ENCODE peak calls at places on chromosomes 5 and 9, in five cellular contexts. One of them, this sample, is unnamed.

GRCh38 chr9:121353246-121353975 is 16.6 kb downstream of the STOM start:
- ATAC-seq in stimulated activated effector memory CD8-positive, alpha-beta T cell treated with anti-CD3 and anti-CD28 coated beads, Interleukin-12 subunit alpha, Interleukin-12 subunit beta, amount 100 ng/mL, for 72 hours: peak; percentile 99
- ATAC-seq in activated T-cell treated with anti-CD3 and anti-CD28 coated beads, Interleukin-2, amount 50 U/mL, for 72 hours: peak; percentile 95
- ATAC-seq in activated B cell treated with CpG ODN at 0.5 μM for 24 hours: peak; percentile 10
- ATAC-seq in natural killer cell: peak; percentile 84
- ATAC-seq in this sample: peak; percentile 95

GRCh38 chr9:129697111-129697955 is 31.9 kb downstream of the PRRX2 start:
- ATAC-seq in activated B cell treated with CpG ODN at 0.5 μM for 24 hours: no peak
- ATAC-seq in activated T-cell treated with anti-CD3 and anti-CD28 coated beads, Interleukin-2, amount 50 U/mL, for 72 hours: peak; percentile 79
- ATAC-seq in stimulated activated effector memory CD8-positive, alpha-beta T cell treated with anti-CD3 and anti-CD28 coated beads, Interleukin-12 subunit alpha, Interleukin-12 subunit beta, amount 100 ng/mL, for 72 hours: peak; percentile 66
- ATAC-seq in natural killer cell: no peak
- ATAC-seq in this sample: peak; percentile 70

GRCh38 chr5:7878381-7878873 is 9.5 kb downstream of the MTRR start:
- ATAC-seq in stimulated activated effector memory CD8-positive, alpha-beta T cell treated with anti-CD3 and anti-CD28 coated beads, Interleukin-12 subunit alpha, Interleukin-12 subunit beta, amount 100 ng/mL, for 72 hours: peak; percentile 86
- ATAC-seq in natural killer cell: no peak
- ATAC-seq in activated T-cell treated with anti-CD3 and anti-CD28 coated beads, Interleukin-2, amount 50 U/mL, for 72 hours: peak; percentile 80
- ATAC-seq in activated B cell treated with CpG ODN at 0.5 μM for 24 hours: no peak
- ATAC-seq in this sample: peak; percentile 81

GRCh38 chr5:61139094-61139873 is 23.0 kb downstream of the SMIM15 start:
- ATAC-seq in activated T-cell treated with anti-CD3 and anti-CD28 coated beads, Interleukin-2, amount 50 U/mL, for 72 hours: peak; percentile 33
- ATAC-seq in stimulated activated effector memory CD8-positive, alpha-beta T cell treated with anti-CD3 and anti-CD28 coated beads, Interleukin-12 subunit alpha, Interleukin-12 subunit beta, amount 100 ng/mL, for 72 hours: peak; percentile 34
- ATAC-seq in natural killer cell: no peak
- ATAC-seq in activated B cell treated with CpG ODN at 0.5 μM for 24 hours: no peak
- ATAC-seq in this sample: no peak

GRCh38 chr5:115816226-115817042 is at the start of gene CDO1:
- ATAC-seq in stimulated activated effector memory CD8-positive, alpha-beta T cell treated with anti-CD3 and anti-CD28 coated beads, Interleukin-12 subunit alpha, Interleukin-12 subunit beta, amount 100 ng/mL, for 72 hours: peak; percentile 75
- ATAC-seq in activated T-cell treated with anti-CD3 and anti-CD28 coated beads, Interleukin-2, amount 50 U/mL, for 72 hours: peak; percentile 72
- ATAC-seq in natural killer cell: peak; percentile 15
- ATAC-seq in activated B cell treated with CpG ODN at 0.5 μM for 24 hours: peak; percentile 58
- ATAC-seq in this sample: peak; percentile 44

GRCh38 chr5:173538654-173539053 is 77.8 kb downstream of the BOD1 start:
- ATAC-seq in natural killer cell: no peak
- ATAC-seq in stimulated activated effector memory CD8-positive, alpha-beta T cell treated with anti-CD3 and anti-CD28 coated beads, Interleukin-12 subunit alpha, Interleukin-12 subunit beta, amount 100 ng/mL, for 72 hours: no peak
- ATAC-seq in activated T-cell treated with anti-CD3 and anti-CD28 coated beads, Interleukin-2, amount 50 U/mL, for 72 hours: no peak
- ATAC-seq in activated B cell treated with CpG ODN at 0.5 μM for 24 hours: no peak
- ATAC-seq in this sample: no peak

GRCh38 chr9:97571664-97572063 is 61.5 kb downstream of the TSTD2 start:
- ATAC-seq in activated T-cell treated with anti-CD3 and anti-CD28 coated beads, Interleukin-2, amount 50 U/mL, for 72 hours: no peak
- ATAC-seq in activated B cell treated with CpG ODN at 0.5 μM for 24 hours: no peak
- ATAC-seq in stimulated activated effector memory CD8-positive, alpha-beta T cell treated with anti-CD3 and anti-CD28 coated beads, Interleukin-12 subunit alpha, Interleukin-12 subunit beta, amount 100 ng/mL, for 72 hours: no peak
- ATAC-seq in natural killer cell: no peak
- ATAC-seq in this sample: no peak

GRCh38 chr9:125329978-125330377 is 68.4 kb downstream of the GAPVD1 start:
- ATAC-seq in activated T-cell treated with anti-CD3 and anti-CD28 coated beads, Interleukin-2, amount 50 U/mL, for 72 hours: no peak
- ATAC-seq in natural killer cell: no peak
- ATAC-seq in stimulated activated effector memory CD8-positive, alpha-beta T cell treated with anti-CD3 and anti-CD28 coated beads, Interleukin-12 subunit alpha, Interleukin-12 subunit beta, amount 100 ng/mL, for 72 hours: no peak
- ATAC-seq in activated B cell treated with CpG ODN at 0.5 μM for 24 hours: no peak
- ATAC-seq in this sample: no peak

GRCh38 chr9:3482578-3482977 is 43.2 kb downstream of the RFX3 start:
- ATAC-seq in natural killer cell: no peak
- ATAC-seq in stimulated activated effector memory CD8-positive, alpha-beta T cell treated with anti-CD3 and anti-CD28 coated beads, Interleukin-12 subunit alpha, Interleukin-12 subunit beta, amount 100 ng/mL, for 72 hours: no peak
- ATAC-seq in activated T-cell treated with anti-CD3 and anti-CD28 coated beads, Interleukin-2, amount 50 U/mL, for 72 hours: no peak
- ATAC-seq in activated B cell treated with CpG ODN at 0.5 μM for 24 hours: no peak
- ATAC-seq in this sample: no peak

GRCh38 chr5:154770111-154770510 is 14.9 kb downstream of the LARP1 start:
- ATAC-seq in activated T-cell treated with anti-CD3 and anti-CD28 coated beads, Interleukin-2, amount 50 U/mL, for 72 hours: no peak
- ATAC-seq in activated B cell treated with CpG ODN at 0.5 μM for 24 hours: peak; percentile 61
- ATAC-seq in stimulated activated effector memory CD8-positive, alpha-beta T cell treated with anti-CD3 and anti-CD28 coated beads, Interleukin-12 subunit alpha, Interleukin-12 subunit beta, amount 100 ng/mL, for 72 hours: no peak
- ATAC-seq in natural killer cell: peak; percentile 21
- ATAC-seq in this sample: no peak

GRCh38 chr5:127041571-127041970 is 11.2 kb upstream of the MARCHF3 start:
- ATAC-seq in natural killer cell: no peak
- ATAC-seq in stimulated activated effector memory CD8-positive, alpha-beta T cell treated with anti-CD3 and anti-CD28 coated beads, Interleukin-12 subunit alpha, Interleukin-12 subunit beta, amount 100 ng/mL, for 72 hours: no peak
- ATAC-seq in activated B cell treated with CpG ODN at 0.5 μM for 24 hours: no peak
- ATAC-seq in activated T-cell treated with anti-CD3 and anti-CD28 coated beads, Interleukin-2, amount 50 U/mL, for 72 hours: no peak
- ATAC-seq in this sample: no peak

GRCh38 chr9:129422843-129423700 is 197.8 kb downstream of the C9orf50 start:
- ATAC-seq in natural killer cell: peak; percentile 79
- ATAC-seq in activated T-cell treated with anti-CD3 and anti-CD28 coated beads, Interleukin-2, amount 50 U/mL, for 72 hours: peak; percentile 52
- ATAC-seq in stimulated activated effector memory CD8-positive, alpha-beta T cell treated with anti-CD3 and anti-CD28 coated beads, Interleukin-12 subunit alpha, Interleukin-12 subunit beta, amount 100 ng/mL, for 72 hours: peak; percentile 72
- ATAC-seq in activated B cell treated with CpG ODN at 0.5 μM for 24 hours: no peak
- ATAC-seq in this sample: peak; percentile 59

GRCh38 chr9:385818-386398 is 171.2 kb downstream of the DOCK8 start:
- ATAC-seq in natural killer cell: peak; percentile 53
- ATAC-seq in activated B cell treated with CpG ODN at 0.5 μM for 24 hours: no peak
- ATAC-seq in activated T-cell treated with anti-CD3 and anti-CD28 coated beads, Interleukin-2, amount 50 U/mL, for 72 hours: peak; percentile 54
- ATAC-seq in stimulated activated effector memory CD8-positive, alpha-beta T cell treated with anti-CD3 and anti-CD28 coated beads, Interleukin-12 subunit alpha, Interleukin-12 subunit beta, amount 100 ng/mL, for 72 hours: peak; percentile 62
- ATAC-seq in this sample: peak; percentile 55

GRCh38 chr5:154103223-154103622 is 64.5 kb downstream of the MFAP3 start:
- ATAC-seq in stimulated activated effector memory CD8-positive, alpha-beta T cell treated with anti-CD3 and anti-CD28 coated beads, Interleukin-12 subunit alpha, Interleukin-12 subunit beta, amount 100 ng/mL, for 72 hours: no peak
- ATAC-seq in activated T-cell treated with anti-CD3 and anti-CD28 coated beads, Interleukin-2, amount 50 U/mL, for 72 hours: no peak
- ATAC-seq in activated B cell treated with CpG ODN at 0.5 μM for 24 hours: no peak
- ATAC-seq in natural killer cell: no peak
- ATAC-seq in this sample: no peak

GRCh38 chr9:120486347-120486746 is 93.6 kb downstream of the CDK5RAP2 start:
- ATAC-seq in activated B cell treated with CpG ODN at 0.5 μM for 24 hours: no peak
- ATAC-seq in natural killer cell: no peak
- ATAC-seq in activated T-cell treated with anti-CD3 and anti-CD28 coated beads, Interleukin-2, amount 50 U/mL, for 72 hours: no peak
- ATAC-seq in stimulated activated effector memory CD8-positive, alpha-beta T cell treated with anti-CD3 and anti-CD28 coated beads, Interleukin-12 subunit alpha, Interleukin-12 subunit beta, amount 100 ng/mL, for 72 hours: no peak
- ATAC-seq in this sample: no peak

GRCh38 chr5:155711882-155712281 is 615.1 kb upstream of the SGCD start:
- ATAC-seq in stimulated activated effector memory CD8-positive, alpha-beta T cell treated with anti-CD3 and anti-CD28 coated beads, Interleukin-12 subunit alpha, Interleukin-12 subunit beta, amount 100 ng/mL, for 72 hours: no peak
- ATAC-seq in natural killer cell: no peak
- ATAC-seq in activated B cell treated with CpG ODN at 0.5 μM for 24 hours: no peak
- ATAC-seq in activated T-cell treated with anti-CD3 and anti-CD28 coated beads, Interleukin-2, amount 50 U/mL, for 72 hours: no peak
- ATAC-seq in this sample: no peak

GRCh38 chr5:33195431-33196128 is 245.2 kb upstream of the TARS1 start:
- ATAC-seq in activated B cell treated with CpG ODN at 0.5 μM for 24 hours: no peak
- ATAC-seq in activated T-cell treated with anti-CD3 and anti-CD28 coated beads, Interleukin-2, amount 50 U/mL, for 72 hours: no peak
- ATAC-seq in natural killer cell: no peak
- ATAC-seq in stimulated activated effector memory CD8-positive, alpha-beta T cell treated with anti-CD3 and anti-CD28 coated beads, Interleukin-12 subunit alpha, Interleukin-12 subunit beta, amount 100 ng/mL, for 72 hours: no peak
- ATAC-seq in this sample: no peak

GRCh38 chr5:75656311-75657003 is 45.2 kb downstream of the ANKDD1B start:
- ATAC-seq in stimulated activated effector memory CD8-positive, alpha-beta T cell treated with anti-CD3 and anti-CD28 coated beads, Interleukin-12 subunit alpha, Interleukin-12 subunit beta, amount 100 ng/mL, for 72 hours: no peak
- ATAC-seq in natural killer cell: peak; percentile 59
- ATAC-seq in activated B cell treated with CpG ODN at 0.5 μM for 24 hours: no peak
- ATAC-seq in activated T-cell treated with anti-CD3 and anti-CD28 coated beads, Interleukin-2, amount 50 U/mL, for 72 hours: no peak
- ATAC-seq in this sample: no peak

This sample was measured in activated T-helper 17 cell treated with anti-CD3 and anti-CD28 coated beads, Interleukin-2, amount 50 U/mL, for 72 hours.